ENCODE peak calls at places on chromosomes 7 and 10, in eight cellular contexts. O is astrocyte, W is dorsolateral prefrontal cortex, I is heart left ventricle, B is mucosa of descending colon, E is bronchial epithelial cell, K is osteoblast, Y is uterus. Z is an unnamed sample.

GRCh38 chr7:96300487-96300886 is 21.4 kb downstream of the SLC25A13 start:
- DNase-seq in B (no peak), W (no peak), K (no peak), E (no peak), I (no peak), Y (no peak), O (no peak), Z (no peak)

GRCh38 chr7:124171068-124171467 is 138.2 kb upstream of the TMEM229A start:
- DNase-seq in E (peak; percentile 25), Y (no peak), B (peak; percentile 17), O (no peak), I (no peak), K (no peak), W (peak; percentile 57), Z (no peak)

GRCh38 chr10:70053212-70053895 is 708 bp downstream of the MACROH2A2 start:
- DNase-seq in O (no peak), Y (no peak), I (peak; percentile 69), E (no peak), W (no peak), B (peak; percentile 18), K (peak; percentile 88), Z (no peak)

GRCh38 chr7:28239823-28240204 is 59.2 kb upstream of the JAZF1 start:
- DNase-seq in B (no peak), Y (no peak), K (no peak), W (no peak), O (no peak), I (no peak), E (no peak), Z (no peak)

GRCh38 chr10:48774416-48775205 is 89.9 kb downstream of the WDFY4 start:
- DNase-seq in B (no peak), E (no peak), O (no peak), K (no peak), Y (no peak), W (no peak), I (no peak), Z (no peak)

GRCh38 chr7:57211428-57212100 is 79.3 kb upstream of the ZNF479 start:
- DNase-seq in K (no peak), I (no peak), W (peak; percentile 26), Y (no peak), E (no peak), O (no peak), B (no peak), Z (no peak)

GRCh38 chr7:51256916-51257315 is 59.7 kb downstream of the COBL start:
- DNase-seq in K (no peak), I (no peak), Y (no peak), W (no peak), B (no peak), O (no peak), E (no peak), Z (no peak)

GRCh38 chr10:10734356-10735064 is 283.2 kb upstream of the CELF2 start:
- DNase-seq in B (no peak), O (no peak), Y (no peak), W (no peak), K (no peak), I (no peak), E (no peak), Z (no peak)

GRCh38 chr10:112361951-112362770 is 11.8 kb upstream of the ACSL5 start:
- DNase-seq in Y (peak; percentile 28), I (no peak), B (peak; percentile 75), K (peak; percentile 84), O (peak; percentile 30), E (peak; percentile 42), W (peak; percentile 42), Z (no peak)

GRCh38 chr7:27196287-27196739 is 3.6 kb downstream of the HOXA13 start:
- DNase-seq in I (no peak), K (no peak), B (peak; percentile 99), O (peak; percentile 33), E (peak; percentile 60), W (peak; percentile 86), Y (peak; percentile 82), Z (peak; percentile 10)

GRCh38 chr10:127894146-127894545 is 1.4 kb upstream of the CLRN3 start:
- DNase-seq in W (no peak), K (no peak), Y (no peak), O (peak; percentile 33), B (no peak), E (peak; percentile 37), I (no peak), Z (no peak)

GRCh38 chr10:97861924-97862323 is 12.3 kb downstream of the GOLGA7B start:
- DNase-seq in I (no peak), E (no peak), K (no peak), O (no peak), Y (no peak), W (no peak), B (no peak), Z (no peak)

GRCh38 chr7:46525876-46526275 is 604.8 kb upstream of the IGFBP3 start:
- DNase-seq in Y (no peak), E (peak; percentile 28), O (peak; percentile 23), I (no peak), K (no peak), B (peak; percentile 60), W (no peak), Z (no peak)

GRCh38 chr7:151091431-151091830 is 5.2 kb downstream of the AGAP3 start:
- DNase-seq in B (peak; percentile 81), Y (no peak), K (no peak), O (no peak), I (no peak), W (no peak), E (no peak), Z (no peak)

GRCh38 chr10:60464659-60465058 is 75.0 kb upstream of the ANK3 start:
- DNase-seq in W (no peak), K (no peak), B (no peak), Y (no peak), E (no peak), I (no peak), O (no peak), Z (no peak)

GRCh38 chr10:133079836-133080682 is 7.7 kb upstream of the ADGRA1 start:
- DNase-seq in I (no peak), E (no peak), Y (no peak), W (no peak), O (no peak), K (no peak), B (no peak), Z (no peak)

DNA sequence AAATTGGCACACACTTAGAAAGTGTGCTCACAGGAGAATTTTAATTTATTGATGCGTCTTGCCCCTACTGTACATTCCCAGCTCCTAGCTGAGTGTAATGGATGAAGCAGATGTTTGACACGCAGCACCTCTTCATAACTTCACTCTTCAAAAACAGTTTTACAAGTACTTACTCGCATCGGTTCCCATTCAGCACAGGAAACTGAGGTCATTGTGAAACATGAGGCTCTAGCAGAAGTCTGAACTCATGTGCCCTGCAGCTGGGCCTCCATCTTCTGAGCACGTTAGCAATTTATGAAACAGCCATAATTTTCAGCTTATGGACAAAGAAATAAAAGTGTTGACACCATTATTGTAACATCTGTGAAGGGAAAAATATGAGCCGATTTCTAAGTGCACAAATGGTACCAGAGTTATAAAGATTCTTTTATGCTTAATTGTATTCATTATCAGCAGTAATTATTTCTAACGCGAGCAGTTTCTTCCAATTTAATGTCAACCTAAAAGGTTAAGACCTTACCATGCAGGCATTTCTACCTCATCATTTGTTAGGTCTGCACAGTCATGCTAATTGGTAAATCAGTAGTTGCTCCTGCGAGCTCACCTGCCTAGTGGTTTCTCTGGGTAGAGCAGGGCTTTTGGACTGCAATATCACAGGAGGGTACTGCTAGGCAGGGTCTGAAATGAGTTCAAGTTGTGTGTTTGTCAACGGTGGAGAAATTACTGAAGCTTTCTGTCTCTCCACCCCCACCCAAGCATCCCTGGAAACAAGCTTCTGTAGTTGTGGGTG is 558.7 kb upstream of the MGMT start:
- DNase-seq in O (no peak), Y (no peak), E (peak; percentile 34), I (no peak), B (no peak), K (no peak), W (no peak), Z (no peak)
- H3K4me3 ChIP-seq in O (no peak overlapping the region), Y (no peak overlapping the region), E (no peak overlapping the region), I (no peak overlapping the region), B (no peak overlapping the region), K (no peak overlapping the region), W (no peak overlapping the region), Z (no peak overlapping the region)

GRCh38 chr7:148286150-148286549 is 304.4 kb upstream of the C7orf33 start:
- DNase-seq in B (no peak), K (peak; percentile 39), Y (no peak), E (peak; percentile 32), I (no peak), O (no peak), W (no peak), Z (no peak)
- TF ChIP-seq CTCF in B (no peak), K (peak; percentile 41), Y (peak; percentile 21), E (peak; percentile 67), I (no peak), O (peak; percentile 33), W (peak; percentile 30), Z (peak; percentile 20)

GRCh38 chr7:2521341-2521745 is 1.8 kb downstream of the LFNG start:
- DNase-seq in B (peak; percentile 38), E (no peak), K (no peak), W (no peak), O (no peak), Y (no peak), I (no peak), Z (no peak)
- H3K4me3 ChIP-seq in B (peak overlapping the region; percentile 7), E (peak overlapping the region; percentile 51), K (peak overlapping the region; percentile 88), W (peak overlapping the region; percentile 45), O (peak overlapping the region; percentile 64), Y (peak overlapping the region; percentile 3), I (peak overlapping the region; percentile 73), Z (peak overlapping the region; percentile 46)

GRCh38 chr10:71062156-71062555 is 150.2 kb upstream of the UNC5B start:
- DNase-seq in E (no peak), W (no peak), B (no peak), Y (no peak), I (no peak), O (no peak), K (peak; percentile 51), Z (no peak)

GRCh38 chr10:71066600-71066999 is 145.8 kb upstream of the UNC5B start:
- DNase-seq in I (peak; percentile 11), K (peak; percentile 19), W (no peak), O (no peak), Y (no peak), B (no peak), E (no peak), Z (no peak)

GRCh38 chr10:71065659-71066058 is 146.7 kb upstream of the UNC5B start:
- DNase-seq in E (no peak), W (no peak), B (no peak), Y (no peak), O (no peak), I (peak; percentile 5), K (no peak), Z (no peak)

GRCh38 chr10:71063431-71063830 is 148.9 kb upstream of the UNC5B start:
- DNase-seq in Y (no peak), K (peak; percentile 36), O (no peak), W (no peak), E (no peak), I (peak; percentile 54), B (no peak), Z (no peak)

DNA sequence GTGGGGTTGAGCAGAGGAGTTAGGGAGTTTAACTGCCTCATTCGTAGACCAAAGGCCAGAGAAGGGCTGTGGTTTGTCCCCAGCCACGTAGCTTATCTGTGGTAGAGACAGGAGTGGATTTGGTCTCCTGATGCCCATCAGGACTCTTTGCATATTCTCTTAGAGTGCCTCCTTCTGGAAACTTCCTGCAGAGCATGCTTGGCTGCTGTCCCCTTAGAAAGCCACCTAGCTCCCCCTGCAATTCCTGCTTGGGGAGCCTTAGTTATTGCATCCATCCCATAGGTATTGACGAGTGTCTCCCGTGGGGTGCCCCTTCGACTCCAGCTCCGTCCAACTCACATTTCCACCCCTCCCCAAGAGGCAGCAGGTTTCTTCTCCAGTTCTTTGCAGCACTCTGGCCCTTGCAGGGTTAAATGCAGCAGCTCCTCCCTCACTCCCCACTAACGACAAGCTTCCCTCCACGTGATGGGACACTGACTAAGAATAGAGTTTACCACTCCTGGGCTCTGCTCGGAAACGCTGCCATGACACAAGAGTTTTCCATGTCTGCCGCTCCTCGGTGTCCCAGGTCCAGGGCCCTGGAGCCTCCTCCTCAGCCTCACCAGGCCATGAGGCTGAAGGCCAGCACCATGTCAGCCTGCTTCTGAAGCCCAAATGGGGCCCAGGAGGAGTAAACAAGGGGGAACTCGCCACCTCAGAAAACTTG is 147.8 kb upstream of the UNC5B start:
- DNase-seq in O (peak; percentile 8), B (no peak), K (peak; percentile 68), W (no peak), I (peak; percentile 37), Y (no peak), E (no peak), Z (no peak)
- TF ChIP-seq CTCF in O (no peak), B (no peak), K (peak; percentile 19), W (no peak), I (no peak), Y (no peak), E (peak; percentile 7), Z (peak; percentile 34)